ENCODE peak calls at places on chromosomes 6 and 20, in five cellular contexts. J, F, T, C and X are unnamed samples.

GRCh38 chr6:135537782-135538301 is 40.3 kb upstream of the AHI1 start:
- DNase-seq in C (peak), J (no peak), F (no peak), T (no peak), X (peak)

GRCh38 chr20:49586967-49587587 is 19.1 kb upstream of the PTGIS start:
- DNase-seq in T (no peak), J (no peak), C (no peak), F (no peak), X (peak)

GRCh38 chr6:40461643-40462042 is 125.5 kb downstream of the LRFN2 start:
- DNase-seq in C (no peak), F (no peak), J (no peak), T (no peak), X (no peak)

GRCh38 chr20:45010399-45010828 is 44.1 kb downstream of the STK4 start:
- DNase-seq in T (no peak), J (no peak), F (no peak), C (peak), X (peak)

GRCh38 chr20:62445553-62446340 is 18.4 kb upstream of the RBBP8NL start:
- DNase-seq in T (no peak), F (no peak), J (no peak), C (no peak), X (no peak)

GRCh38 chr6:12348530-12349511 is 58.7 kb downstream of the EDN1 start:
- DNase-seq in F (no peak), C (peak), T (no peak), J (no peak), X (peak)

GRCh38 chr6:1917628-1918371 is 308.1 kb downstream of the FOXC1 start:
- DNase-seq in J (no peak), T (no peak), F (no peak), C (peak), X (peak)

GRCh38 chr6:169070506-169071176 is 183.0 kb downstream of the THBS2 start:
- DNase-seq in J (no peak), F (no peak), C (peak), T (no peak), X (peak)

GRCh38 chr6:83708970-83709747 is at the start of gene SNAP91:
- DNase-seq in T (peak), J (peak), F (peak), C (peak), X (no peak)

GRCh38 chr6:109506841-109507240 is 23.8 kb upstream of the ZBTB24 start:
- DNase-seq in T (no peak), J (no peak), C (no peak), F (no peak), X (no peak)

GRCh38 chr20:57656821-57657536 is 36.8 kb upstream of the ZBP1 start:
- DNase-seq in C (no peak), J (no peak), T (peak), F (no peak), X (no peak)

GRCh38 chr20:57076951-57077350 is 189.5 kb downstream of the BMP7 start:
- DNase-seq in T (no peak), C (no peak), J (no peak), F (no peak), X (no peak)

GRCh38 chr20:37244572-37244957 is 17.0 kb downstream of the GHRH start:
- DNase-seq in F (no peak), C (no peak), T (no peak), J (no peak), X (no peak)

GRCh38 chr6:169999367-169999766 is 247.9 kb downstream of the ERMARD start:
- DNase-seq in T (peak), F (no peak), C (no peak), J (no peak), X (no peak)

GRCh38 chr6:128666405-128666804 is 146.0 kb upstream of the PTPRK start:
- DNase-seq in F (no peak), T (no peak), C (no peak), J (no peak), X (no peak)

GRCh38 chr20:3470208-3470626 is 601 bp upstream of the ATRN start:
- DNase-seq in F (no peak), T (no peak), J (no peak), C (no peak), X (no peak)
- H4K91ac ChIP-seq in F (no peak), T (no peak), J (no peak), C (peak), X (peak)

GRCh38 chr20:13638162-13638495 is 603 bp downstream of the TASP1 start:
- DNase-seq in J (no peak), T (no peak), C (no peak), F (no peak), X (peak)
- H4K91ac ChIP-seq in J (no peak), T (no peak), C (no peak), F (no peak), X (no peak)

GRCh38 chr20:53692465-53693067 is 98.9 kb upstream of the ZNF217 start:
- DNase-seq in T (no peak), J (no peak), C (peak), F (no peak), X (peak)
- H4K91ac ChIP-seq in T (no peak), J (peak), C (no peak), F (no peak), X (no peak)

GRCh38 chr6:16898640-16899428 is 137.6 kb upstream of the ATXN1 start:
- DNase-seq in F (no peak), J (no peak), T (no peak), C (no peak), X (no peak)
- H4K91ac ChIP-seq in F (no peak), J (no peak), T (no peak), C (no peak), X (no peak)

GRCh38 chr6:117465691-117466090 is 16.8 kb upstream of the DCBLD1 start:
- DNase-seq in J (no peak), F (no peak), C (no peak), T (no peak), X (no peak)
- H4K91ac ChIP-seq in J (no peak), F (no peak), C (no peak), T (no peak), X (peak)